ENCODE peak calls at places on chromosomes 1 and 21, in four cellular contexts. F is endothelial cell of umbilical vein; U is heart right ventricle; K is CD8-positive, alpha-beta memory T cell. B is an unnamed sample.

GRCh38 chr1:14627608-14628489 is 29.4 kb downstream of the KAZN start:
- DNase-seq in F (no peak), U (no peak), K (no peak), B (no peak)

GRCh38 chr1:53545663-53546408 is 86.6 kb downstream of the DMRTB1 start:
- DNase-seq in U (no peak), K (peak; percentile 23), F (no peak), B (no peak)

GRCh38 chr1:70899735-70900134 is 147.9 kb downstream of the PTGER3 start:
- DNase-seq in F (no peak), U (no peak), K (no peak), B (no peak)

GRCh38 chr1:23436520-23437354 is 12.2 kb upstream of the TCEA3 start:
- DNase-seq in F (no peak), U (no peak), K (peak; percentile 59), B (no peak)

GRCh38 chr1:55318111-55318817 is 103.1 kb upstream of the USP24 start:
- DNase-seq in U (no peak), K (no peak), F (peak; percentile 85), B (no peak)

GRCh38 chr1:68197891-68198290 is 34.4 kb downstream of the WLS start:
- DNase-seq in U (no peak), K (no peak), F (peak; percentile 48), B (no peak)

GRCh38 chr1:46021046-46021822 is 111.2 kb downstream of the PIK3R3 start:
- DNase-seq in U (no peak), K (no peak), F (no peak), B (no peak)

GRCh38 chr1:64983110-64983509 is 16.8 kb upstream of the JAK1 start:
- DNase-seq in U (no peak), F (no peak), K (no peak), B (no peak)

GRCh38 chr1:85584264-85584781 is 3.8 kb downstream of the CCN1 start:
- DNase-seq in F (peak; percentile 96), K (no peak), U (no peak), B (peak; percentile 97)

GRCh38 chr1:212413902-212414327 is 771 bp downstream of the PACC1 start:
- DNase-seq in U (no peak), K (no peak), F (no peak), B (no peak)

GRCh38 chr1:41728403-41729202 is 190.1 kb downstream of the HIVEP3 start:
- DNase-seq in K (peak; percentile 53), F (no peak), U (no peak), B (no peak)

GRCh38 chr21:41908829-41909228 is 29.7 kb upstream of the PRDM15 start:
- DNase-seq in U (no peak), F (no peak), K (no peak), B (no peak)

GRCh38 chr1:228017356-228018124 is 10.7 kb downstream of the WNT3A start:
- DNase-seq in K (peak; percentile 31), F (no peak), U (no peak), B (no peak)

GRCh38 chr1:24558902-24559791 is 3.3 kb downstream of the NCMAP start:
- DNase-seq in F (peak; percentile 32), K (no peak), U (peak; percentile 55), B (no peak)

GRCh38 chr1:216723274-216723780 is at the start of gene ESRRG:
- DNase-seq in K (no peak), F (no peak), U (peak; percentile 71), B (no peak)

GRCh38 chr1:183030053-183030452 is 6.8 kb downstream of the LAMC1 start:
- DNase-seq in U (no peak), K (no peak), F (no peak), B (no peak)

GRCh38 chr1:205229399-205229861 is 1.7 kb downstream of the TMCC2 start:
- DNase-seq in K (peak; percentile 79), U (peak; percentile 25), F (peak; percentile 14), B (no peak)

GRCh38 chr1:231550448-231550781 is 21.9 kb downstream of the TSNAX start:
- DNase-seq in K (no peak), F (no peak), U (no peak), B (no peak)

GRCh38 chr1:36297062-36297461 is 9.1 kb upstream of the SH3D21 start:
- DNase-seq in F (no peak), U (no peak), K (no peak), B (no peak)

GRCh38 chr1:229894535-229894934 is 172.5 kb upstream of the GALNT2 start:
- DNase-seq in U (no peak), K (no peak), F (no peak), B (no peak)

GRCh38 chr1:30697977-30698376 is 25.4 kb downstream of the MATN1 start:
- DNase-seq in U (no peak), F (no peak), K (no peak), B (no peak)

GRCh38 chr1:51543877-51544276 is 24.8 kb upstream of the EPS15 start:
- DNase-seq in F (no peak), K (no peak), U (no peak), B (no peak)

GRCh38 chr1:110034040-110034450 is 379 bp upstream of the STRIP1 start:
- DNase-seq in U (no peak), F (no peak), K (no peak), B (no peak)

GRCh38 chr1:81799939-81800740 is 594 bp upstream of the ADGRL2 start:
- DNase-seq in F (peak; percentile 63), K (no peak), U (peak; percentile 38), B (no peak)

GRCh38 chr1:113912594-113913311 is 7.6 kb downstream of the DCLRE1B start:
- DNase-seq in K (no peak), F (peak; percentile 21), U (peak; percentile 60), B (peak; percentile 60)

GRCh38 chr1:91925644-91926330 is 23.4 kb upstream of the BRDT start:
- DNase-seq in K (no peak), U (no peak), F (no peak), B (no peak)

DNA sequence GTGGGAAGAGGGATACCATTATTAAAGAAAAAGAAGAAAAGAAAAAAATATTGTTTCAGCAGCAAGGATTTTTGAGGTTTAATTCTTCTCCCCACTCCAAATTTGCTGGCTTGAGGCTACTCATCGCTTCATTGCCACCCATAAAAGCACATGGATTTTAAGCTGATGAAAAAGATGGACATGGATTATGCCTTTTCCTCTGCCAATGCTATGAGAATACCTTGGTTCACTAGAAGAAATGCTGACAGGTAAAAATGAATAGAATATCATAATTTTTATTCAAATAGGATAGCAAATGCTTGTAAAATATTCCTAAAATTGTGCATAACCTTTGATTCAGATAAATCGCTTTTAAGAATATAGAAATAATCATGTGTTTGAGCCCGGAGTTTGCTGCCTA is 289.7 kb upstream of the DPYD start:
- DNase-seq in K (no peak), F (no peak), U (no peak), B (no peak)
- H3K4me3 ChIP-seq in K (no peak overlapping the region), F (peak overlapping the region; percentile 31), U (no peak overlapping the region), B (peak overlapping the region; percentile 3)

DNA sequence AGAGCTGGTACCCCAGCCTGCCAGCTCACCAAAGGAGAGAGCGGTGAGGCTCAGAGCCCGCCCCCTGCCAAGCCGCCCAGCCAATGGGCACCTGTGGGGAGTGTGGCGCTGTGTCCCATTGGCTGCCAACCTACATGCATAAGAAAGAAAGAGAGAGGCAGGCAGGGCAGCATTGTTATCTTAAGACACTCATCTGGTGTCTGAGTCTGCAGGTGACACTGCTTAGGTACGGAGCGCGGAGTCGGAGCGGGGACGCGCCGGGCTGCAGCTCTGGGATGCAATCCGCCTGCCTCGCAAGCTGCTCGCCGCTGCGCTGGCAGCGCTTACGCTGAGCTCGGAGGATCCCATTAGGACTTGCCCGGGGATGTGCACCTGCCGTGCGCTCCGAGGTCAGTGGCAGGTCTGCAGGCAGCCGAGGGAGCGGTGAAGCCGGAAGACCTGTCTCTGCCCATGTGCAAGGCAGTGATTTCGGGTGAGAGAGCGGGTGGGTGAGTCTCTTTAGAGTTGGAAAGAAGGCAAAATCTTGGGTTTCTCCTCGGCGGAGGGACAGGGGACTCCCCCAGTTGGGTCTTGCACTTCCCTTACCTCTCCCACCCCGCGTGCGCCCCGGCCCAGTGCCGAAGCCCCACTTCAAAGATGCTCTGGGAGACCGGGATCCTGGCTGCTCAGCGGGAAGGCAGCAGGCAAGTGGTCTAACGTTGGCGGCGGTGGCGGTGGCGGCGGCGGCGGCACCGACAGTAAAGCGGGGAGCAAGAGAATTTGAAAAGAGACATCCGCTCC is at the start of gene BRINP2:
- DNase-seq in U (peak; percentile 50), F (peak; percentile 47), K (no peak), B (no peak)
- H3K4me3 ChIP-seq in U (peak within 1 kb of the TSS; percentile 4), F (peak within 1 kb of the TSS; percentile 13), K (no peak within 1 kb of the TSS), B (peak within 1 kb of the TSS; percentile 43)

DNA sequence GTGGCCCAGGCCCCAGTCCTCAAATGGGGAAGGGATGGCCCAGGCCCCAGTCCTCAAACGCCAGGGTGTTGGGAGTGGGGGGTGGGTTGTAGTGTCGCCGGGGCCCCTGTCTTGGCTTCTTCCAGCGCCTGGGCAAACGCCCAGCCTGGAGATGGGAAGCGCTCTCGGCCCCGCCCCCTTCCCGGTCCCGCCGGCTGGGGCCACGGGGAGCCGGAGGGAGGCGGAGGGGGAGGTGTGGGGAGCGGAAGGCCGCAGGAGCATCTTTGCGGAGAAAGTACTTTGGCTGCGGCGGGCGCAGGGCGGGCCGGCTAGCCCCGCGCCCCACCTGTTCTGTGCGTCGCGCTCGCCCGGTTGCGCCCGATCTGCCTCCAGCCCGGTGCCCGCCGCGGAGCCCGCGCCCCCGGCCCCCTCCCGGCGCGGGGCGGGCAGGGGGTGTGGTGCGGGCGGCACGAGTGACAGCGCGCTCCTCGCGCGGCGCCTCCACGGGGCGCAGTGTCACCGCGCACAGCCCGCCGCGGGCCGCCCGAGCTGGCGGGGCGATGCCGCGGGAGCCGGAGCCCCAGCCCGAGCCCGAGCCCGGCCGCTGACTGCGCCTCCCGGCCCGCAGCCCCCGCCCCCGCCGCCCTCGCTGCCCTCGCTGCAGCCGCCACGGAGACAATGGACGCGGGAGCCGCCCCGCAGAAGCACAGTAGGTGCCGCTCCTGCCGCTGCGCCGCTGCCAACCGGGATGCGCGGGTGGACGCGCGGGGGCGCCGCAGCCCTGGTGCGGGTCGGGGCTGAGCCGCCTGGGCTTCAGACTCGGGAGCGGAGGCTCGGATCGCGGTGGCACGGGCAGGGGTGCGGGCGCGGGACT is 31.1 kb upstream of the PEX10 start:
- DNase-seq in U (no peak), K (no peak), F (no peak), B (no peak)
- H3K4me3 ChIP-seq in U (no peak overlapping the region), K (no peak overlapping the region), F (no peak overlapping the region), B (peak overlapping the region; percentile 18)

GRCh38 chr21:44914176-44914874 is 6.4 kb downstream of the ITGB2 start:
- DNase-seq in F (no peak), U (no peak), K (peak; percentile 79), B (no peak)

GRCh38 chr21:44911384-44912157 is 9.1 kb downstream of the ITGB2 start:
- DNase-seq in K (peak; percentile 77), U (peak; percentile 81), F (peak; percentile 71), B (no peak)

GRCh38 chr21:44912158-44912473 is 8.6 kb downstream of the ITGB2 start:
- DNase-seq in U (no peak), K (no peak), F (no peak), B (no peak)

GRCh38 chr21:44911066-44911383 is 9.7 kb downstream of the ITGB2 start:
- DNase-seq in K (no peak), U (no peak), F (no peak), B (no peak)

DNA sequence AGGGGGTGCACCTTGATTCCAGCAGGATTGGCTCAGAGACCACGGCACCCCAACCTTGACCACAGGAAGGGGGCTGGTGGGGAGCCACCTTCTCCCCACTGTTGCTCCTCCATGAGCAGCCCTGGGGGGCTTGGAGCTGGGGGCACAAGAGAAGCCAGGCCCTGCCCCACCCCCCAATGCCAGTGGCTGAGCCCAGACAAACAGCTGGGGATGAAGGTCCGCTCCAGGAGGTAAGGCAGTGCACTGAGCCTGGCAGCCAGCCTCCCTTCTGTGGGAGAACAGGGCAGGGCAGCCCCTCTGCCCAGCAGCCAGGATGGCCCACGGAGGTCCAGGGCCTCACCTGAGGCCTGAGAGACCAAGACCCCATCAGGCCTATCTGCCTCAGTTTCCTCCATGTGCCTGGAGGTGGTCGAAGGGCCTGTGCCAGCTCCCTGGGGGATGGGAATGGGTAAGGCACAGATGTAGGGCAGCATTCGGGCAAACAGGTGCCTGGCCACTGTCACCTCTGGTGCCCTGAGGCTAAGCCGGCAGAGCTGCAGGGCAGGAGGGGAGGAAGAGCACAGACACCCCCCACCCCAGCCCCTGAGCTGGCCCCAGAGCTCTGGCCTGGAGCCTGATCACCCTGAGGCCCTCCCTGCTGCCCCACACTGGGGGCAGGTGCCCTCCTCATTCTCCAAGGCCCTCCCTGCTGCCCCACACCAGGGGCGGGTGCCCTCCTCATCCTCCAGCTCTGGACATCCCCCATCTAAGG is 7.1 kb downstream of the ITGB2 start:
- DNase-seq in U (no peak), K (no peak), F (no peak), B (no peak)
- H3K4me3 ChIP-seq in U (no peak overlapping the region), K (peak overlapping the region; percentile 62), F (no peak overlapping the region), B (no peak overlapping the region)